ENCODE peak calls at places on chromosomes 6 and 20, in four cellular contexts. D, F, P and L are unnamed samples. For H3K36me3, the result is how much of the 10 kb centered on the place peaks cover.

GRCh38 chr6:17907467-17908229 is 79.8 kb downstream of the KIF13A start:
- DNase-seq in F (peak), D (peak), P (no peak), L (peak)

GRCh38 chr20:32945710-32946221 is 58.5 kb downstream of the SUN5 start:
- DNase-seq in P (no peak), F (no peak), D (no peak), L (no peak)

GRCh38 chr6:159842035-159842434 is 42.0 kb downstream of the PNLDC1 start:
- DNase-seq in P (no peak), F (no peak), D (no peak), L (no peak)

GRCh38 chr20:60049601-60050000 is 91.4 kb downstream of the CDH26 start:
- DNase-seq in F (no peak), D (no peak), P (no peak), L (no peak)

GRCh38 chr20:56636701-56637100 is 7.6 kb downstream of the TFAP2C start:
- DNase-seq in P (no peak), D (no peak), F (no peak), L (no peak)

GRCh38 chr6:78623567-78623966 is 243.8 kb upstream of the IRAK1BP1 start:
- DNase-seq in F (no peak), D (no peak), P (no peak), L (no peak)

GRCh38 chr6:12351672-12352071 is 61.5 kb downstream of the EDN1 start:
- DNase-seq in P (no peak), F (no peak), D (no peak), L (no peak)

GRCh38 chr6:33878541-33878940 is 74.7 kb upstream of the MLN start:
- DNase-seq in P (no peak), D (no peak), F (no peak), L (no peak)

GRCh38 chr6:155142902-155143609 is 120.8 kb upstream of the CLDN20 start:
- DNase-seq in P (no peak), F (no peak), D (no peak), L (no peak)

GRCh38 chr6:18492957-18493356 is 105.8 kb downstream of the RNF144B start:
- DNase-seq in D (no peak), F (no peak), P (no peak), L (no peak)

GRCh38 chr6:125818225-125818657 is 27.5 kb downstream of the NCOA7 start:
- DNase-seq in P (no peak), F (no peak), D (no peak), L (no peak)

GRCh38 chr20:22584922-22585785 is 782 bp upstream of the FOXA2 start:
- DNase-seq in P (no peak), F (peak), D (peak), L (no peak)

GRCh38 chr20:57332105-57333089 is 2.8 kb downstream of the SPO11 start:
- DNase-seq in P (no peak), D (no peak), F (no peak), L (no peak)

GRCh38 chr6:167397712-167398111 is 72.8 kb downstream of the TTLL2 start:
- DNase-seq in D (no peak), F (no peak), P (no peak), L (no peak)

GRCh38 chr6:167399051-167399387 is 74.1 kb downstream of the TTLL2 start:
- DNase-seq in F (no peak), P (no peak), D (no peak), L (no peak)

GRCh38 chr6:167399599-167399998 is 74.7 kb downstream of the TTLL2 start:
- DNase-seq in F (no peak), P (no peak), D (no peak), L (no peak)

GRCh38 chr6:167396659-167397490 is 72.0 kb downstream of the TTLL2 start:
- DNase-seq in F (no peak), P (no peak), D (no peak), L (no peak)

DNA sequence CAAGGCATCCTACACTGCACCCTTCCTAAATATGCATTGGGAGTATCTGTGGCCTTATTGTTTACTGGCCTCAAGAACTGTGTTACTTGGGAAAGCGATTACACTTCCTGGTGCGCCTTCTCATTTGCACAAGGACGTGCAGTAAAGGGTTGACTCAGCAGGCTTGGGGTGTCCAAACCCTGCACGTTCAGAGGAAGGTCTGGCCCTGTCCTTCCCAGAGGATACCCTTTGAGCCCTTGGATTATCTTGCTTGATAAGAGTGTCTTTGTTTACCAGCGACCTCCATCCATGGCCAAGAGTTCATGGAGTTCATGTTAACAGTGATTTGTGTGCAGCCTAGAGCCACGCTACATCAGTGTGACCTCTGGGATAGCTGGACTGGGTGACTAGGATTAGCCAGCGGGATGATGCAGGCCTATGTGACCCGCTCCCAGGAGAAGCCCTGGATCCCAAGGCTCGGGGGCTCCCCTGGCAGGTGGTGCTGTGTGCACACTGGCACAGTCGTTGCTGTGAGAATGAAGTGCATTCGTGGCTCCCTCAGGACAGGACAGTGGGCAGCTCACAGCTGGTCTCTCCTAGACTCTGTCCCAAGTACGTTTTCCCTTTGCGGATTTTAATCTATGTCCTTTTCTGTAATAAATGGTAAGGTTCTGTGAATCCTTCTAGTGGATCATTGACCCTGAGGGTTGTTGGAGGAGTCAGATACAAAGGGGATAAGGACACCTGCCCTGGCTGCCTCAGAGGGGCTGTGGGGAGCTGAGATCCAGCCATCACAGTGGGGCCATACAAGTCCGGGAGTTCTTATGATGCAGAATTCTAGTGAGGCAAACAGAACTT is 73.5 kb downstream of the TTLL2 start:
- DNase-seq in F (no peak), P (no peak), D (peak), L (no peak)
- TF ChIP-seq CTCF in F (no peak), P (no peak), D (no peak), L (no peak)

GRCh38 chr6:2931970-2932748 is 29.1 kb upstream of the SERPINB9 start:
- DNase-seq in F (peak), D (peak), P (peak), L (peak)
- TF ChIP-seq POLR2A in F (no peak), D (no peak), P (no peak), L (no peak)

GRCh38 chr20:35012227-35013069 is 56.8 kb downstream of the MYH7B start:
- DNase-seq in P (no peak), D (no peak), F (peak), L (no peak)

GRCh38 chr20:35013421-35014411 is 58.0 kb downstream of the MYH7B start:
- DNase-seq in D (peak), P (no peak), F (peak), L (no peak)

GRCh38 chr20:35017099-35017835 is 61.6 kb downstream of the MYH7B start:
- DNase-seq in F (no peak), D (no peak), P (no peak), L (no peak)

GRCh38 chr20:35015863-35016193 is 60.2 kb downstream of the MYH7B start:
- DNase-seq in F (no peak), P (no peak), D (no peak), L (no peak)

GRCh38 chr20:35014537-35014936 is 58.9 kb downstream of the MYH7B start:
- DNase-seq in P (no peak), F (no peak), D (no peak), L (no peak)
- H3K36me3 ChIP-seq in P (under half), F (half or more), D (under half), L (under half)

GRCh38 chr6:94510877-94511276 is 1066.5 kb upstream of the MANEA start:
- DNase-seq in D (peak), P (no peak), F (no peak), L (no peak)

GRCh38 chr6:94511502-94512088 is 1065.7 kb upstream of the MANEA start:
- DNase-seq in F (no peak), P (no peak), D (peak), L (no peak)
- TF ChIP-seq CTCF in F (no peak), P (no peak), D (no peak), L (no peak)

GRCh38 chr6:32852018-32852843 is 1.3 kb downstream of the TAP1 start:
- DNase-seq in D (no peak), P (no peak), F (peak), L (peak)

GRCh38 chr6:32854376-32855178 is 585 bp downstream of the PSMB9 start:
- DNase-seq in P (no peak), D (no peak), F (peak), L (no peak)

GRCh38 chr6:32852844-32853540 is 512 bp downstream of the TAP1 start:
- DNase-seq in P (no peak), F (peak), D (peak), L (no peak)

GRCh38 chr6:32855467-32856174 is 1.6 kb downstream of the PSMB9 start:
- DNase-seq in P (no peak), D (no peak), F (no peak), L (no peak)

DNA sequence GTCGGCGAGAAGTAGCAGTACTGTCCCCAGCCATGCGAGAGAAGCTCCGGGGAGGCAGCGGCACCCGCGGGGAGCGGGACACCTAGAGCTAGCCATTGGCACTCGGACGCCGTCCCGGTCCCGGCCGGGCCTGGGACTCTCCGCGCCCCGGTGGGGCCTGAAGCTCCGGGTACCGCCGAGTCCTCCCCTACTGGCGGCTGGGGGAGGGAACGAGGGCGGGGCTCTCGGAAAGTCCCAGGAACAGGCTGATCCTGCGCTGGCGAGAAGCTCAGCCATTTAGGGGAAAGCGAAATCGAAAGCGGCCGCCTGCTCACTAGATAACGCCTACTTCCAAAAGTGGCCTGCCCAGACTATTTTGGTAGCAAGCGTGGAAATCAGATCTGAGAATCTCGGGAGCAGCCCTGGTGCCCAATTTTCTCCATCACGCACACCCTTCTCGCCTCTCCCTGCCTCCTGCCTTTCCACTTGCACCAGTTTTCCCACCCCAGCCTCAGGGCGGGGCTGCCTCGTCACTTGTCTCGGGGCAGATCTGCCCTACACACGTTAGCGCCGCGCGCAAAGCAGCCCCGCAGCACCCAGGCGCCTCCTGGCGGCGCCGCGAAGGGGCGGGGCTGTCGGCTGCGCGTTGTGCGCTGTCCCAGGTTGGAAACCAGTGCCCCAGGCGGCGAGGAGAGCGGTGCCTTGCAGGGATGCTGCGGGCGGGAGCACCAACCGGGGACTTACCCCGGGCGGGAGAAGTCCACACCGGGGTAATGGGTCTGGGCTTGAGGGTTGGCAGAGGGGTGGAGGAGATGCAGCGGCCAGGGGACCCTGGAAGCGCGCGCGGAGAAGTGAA is at the start of the genes PSMB9 and TAP1:
- DNase-seq in D (peak), F (peak), P (peak), L (peak)
- TF ChIP-seq POLR2A in D (peak), F (peak), P (peak), L (peak)

GRCh38 chr20:48631114-48632016 is 196.4 kb downstream of the PREX1 start:
- DNase-seq in P (no peak), F (no peak), D (no peak), L (no peak)

GRCh38 chr20:48632017-48632824 is 195.6 kb downstream of the PREX1 start:
- DNase-seq in P (no peak), F (no peak), D (peak), L (no peak)

GRCh38 chr20:48633620-48634257 is 194.1 kb downstream of the PREX1 start:
- DNase-seq in D (peak), F (no peak), P (no peak), L (no peak)

GRCh38 chr20:48634641-48635040 is 193.2 kb downstream of the PREX1 start:
- DNase-seq in D (peak), P (no peak), F (no peak), L (no peak)

DNA sequence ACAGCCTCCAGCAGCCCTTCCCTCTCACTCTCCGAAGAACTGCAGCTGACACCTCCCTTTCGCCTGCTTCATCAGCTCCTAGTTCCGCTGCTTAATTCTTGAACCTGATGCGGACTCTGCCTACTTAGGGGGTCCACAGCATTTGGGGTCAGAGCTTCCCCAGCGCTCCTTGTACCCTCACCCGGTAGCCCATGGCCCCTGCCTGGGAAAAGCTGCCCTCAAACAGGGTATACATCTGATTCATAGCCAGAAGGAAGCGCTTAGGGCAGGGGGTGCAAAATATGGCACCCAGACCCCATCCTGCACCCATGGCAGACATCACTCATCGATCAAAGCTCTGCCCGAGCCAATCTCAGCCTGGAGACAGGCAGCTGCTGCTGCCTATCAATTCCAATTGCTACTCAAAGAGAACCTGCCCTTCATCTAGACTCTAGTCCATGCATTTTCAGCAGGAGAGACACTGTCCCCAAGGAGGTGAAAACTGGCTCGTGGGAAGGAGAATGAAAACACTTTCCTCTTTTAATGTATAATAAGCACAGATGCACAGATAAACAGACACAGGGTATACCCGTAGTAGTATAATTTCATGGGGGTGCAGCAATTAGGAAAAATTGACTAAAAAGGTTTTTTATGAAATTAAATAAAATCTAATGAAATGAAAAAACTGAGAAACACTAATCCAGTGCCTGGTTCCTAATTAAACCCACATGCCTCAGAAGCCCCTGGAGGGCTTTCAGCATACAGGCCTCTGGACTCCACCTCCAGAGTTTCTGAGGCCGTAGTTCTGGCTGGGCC is 194.8 kb downstream of the PREX1 start:
- DNase-seq in F (no peak), P (no peak), D (peak), L (no peak)
- H3K36me3 ChIP-seq in F (half or more), P (under half), D (under half), L (half or more)

GRCh38 chr6:16633961-16634360 is 127.3 kb downstream of the ATXN1 start:
- DNase-seq in F (no peak), D (no peak), P (no peak), L (no peak)

GRCh38 chr6:16635291-16635809 is 125.9 kb downstream of the ATXN1 start:
- DNase-seq in D (no peak), P (no peak), F (no peak), L (no peak)

GRCh38 chr6:16635810-16636602 is 125.3 kb downstream of the ATXN1 start:
- DNase-seq in D (no peak), P (no peak), F (no peak), L (no peak)

GRCh38 chr6:16634855-16635254 is 126.4 kb downstream of the ATXN1 start:
- DNase-seq in F (no peak), P (no peak), D (no peak), L (no peak)

DNA sequence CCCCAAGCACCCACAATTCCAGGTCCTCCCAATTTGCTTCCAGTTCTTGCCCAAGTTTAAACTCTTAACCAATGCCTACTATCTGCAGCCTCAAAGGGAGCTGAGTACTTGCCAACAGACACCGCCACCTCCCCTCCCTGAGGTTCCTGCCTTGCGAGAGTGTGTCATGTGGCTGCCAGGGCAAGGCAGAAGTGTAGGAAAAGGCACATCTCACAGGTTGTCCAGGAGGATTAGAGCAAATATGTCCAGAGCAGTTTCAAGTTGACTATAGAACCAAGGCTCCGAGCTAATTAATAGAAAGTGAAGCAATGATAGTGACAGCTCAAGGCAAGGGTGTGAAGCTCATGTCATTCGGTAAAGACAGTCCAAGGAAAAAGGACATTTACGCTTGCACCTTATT is 127.8 kb downstream of the ATXN1 start:
- DNase-seq in D (no peak), F (no peak), P (no peak), L (no peak)
- TF ChIP-seq CTCF in D (no peak), F (no peak), P (no peak), L (no peak)

GRCh38 chr6:96897396-96898240 is at the start of gene NDUFAF4:
- DNase-seq in P (peak), D (peak), F (peak), L (peak)
- TF ChIP-seq POLR2A in P (peak), D (peak), F (peak), L (peak)

DNA sequence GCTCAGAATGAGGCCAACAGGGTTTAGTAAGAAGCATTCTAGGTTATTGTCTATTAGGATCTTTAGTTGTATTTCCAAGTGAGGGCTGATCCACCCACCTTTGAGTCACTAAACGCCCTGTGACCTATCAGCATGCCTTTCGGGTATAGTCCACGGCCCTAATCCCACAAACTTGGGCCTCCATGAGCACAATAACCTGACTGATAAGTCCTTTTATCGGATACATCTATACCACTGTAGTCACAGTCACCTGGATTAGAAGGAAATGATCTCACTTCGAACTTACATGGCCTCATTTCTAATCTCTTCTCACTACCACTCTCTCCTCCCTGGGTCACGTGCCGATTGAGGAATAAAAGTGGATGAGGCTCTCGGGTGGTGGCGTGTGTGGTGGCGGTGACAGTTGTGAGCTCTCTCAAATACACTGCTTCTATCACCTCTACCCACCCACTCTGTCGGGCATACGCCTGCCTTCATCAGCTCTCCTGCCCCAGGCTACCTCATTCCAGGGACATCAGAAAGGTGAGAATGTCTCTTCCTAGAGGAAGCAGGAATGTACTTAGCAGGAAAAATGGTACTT is 65.2 kb downstream of the TRAM2 start:
- DNase-seq in F (no peak), P (no peak), D (no peak), L (no peak)
- H3K36me3 ChIP-seq in F (half or more), P (under half), D (under half), L (under half)